ENCODE peak calls at places on chromosomes 2 and 18, in nine cellular contexts. O, P, V, I, E, M, W, X and A are unnamed samples.

GRCh38 chr2:201781583-201782051 is 884 bp upstream of the ALS2 start:
- DNase-seq in O (no peak), P (no peak), V (no peak), I (no peak), E (no peak), M (no peak), W (no peak), X (no peak), A (no peak)

GRCh38 chr2:162018530-162018929 is 55.5 kb downstream of the DPP4 start:
- DNase-seq in O (no peak), P (no peak), V (no peak), I (no peak), E (no peak), M (no peak), W (no peak), X (no peak), A (no peak)

GRCh38 chr2:66874411-66874810 is 439.5 kb downstream of the MEIS1 start:
- DNase-seq in O (no peak), P (no peak), V (no peak), I (no peak), E (no peak), M (no peak), W (no peak), X (no peak), A (no peak)

GRCh38 chr2:38597115-38597514 is 5.6 kb downstream of the HNRNPLL start:
- DNase-seq in O (no peak), P (no peak), V (no peak), I (no peak), E (no peak), M (no peak), W (no peak), X (no peak), A (no peak)

GRCh38 chr2:239283288-239283945 is 117.4 kb downstream of the HDAC4 start:
- DNase-seq in O (no peak), P (no peak), V (no peak), I (no peak), E (no peak), M (no peak), W (peak), X (no peak), A (no peak)

GRCh38 chr2:172701250-172701649 is 34.4 kb upstream of the RAPGEF4 start:
- DNase-seq in O (no peak), P (no peak), V (peak), I (no peak), E (no peak), M (peak), W (no peak), X (no peak), A (no peak)

GRCh38 chr2:215793747-215794595 is 219.4 kb downstream of the MREG start:
- DNase-seq in O (peak), P (no peak), V (peak), I (no peak), E (no peak), M (peak), W (no peak), X (peak), A (no peak)

GRCh38 chr2:46010925-46011490 is 286.2 kb upstream of the EPAS1 start:
- DNase-seq in O (peak), P (no peak), V (no peak), I (no peak), E (no peak), M (no peak), W (no peak), X (no peak), A (no peak)

GRCh38 chr2:205868773-205869333 is 186.6 kb downstream of the NRP2 start:
- DNase-seq in O (no peak), P (no peak), V (peak), I (no peak), E (no peak), M (peak), W (no peak), X (no peak), A (no peak)

GRCh38 chr18:27382477-27383216 is 197.5 kb upstream of the CHST9 start:
- DNase-seq in O (no peak), P (no peak), V (no peak), I (no peak), E (no peak), M (no peak), W (no peak), X (no peak), A (no peak)

GRCh38 chr2:20613342-20613916 is 37.5 kb downstream of the HS1BP3 start:
- DNase-seq in O (no peak), P (no peak), V (no peak), I (peak), E (peak), M (no peak), W (peak), X (no peak), A (no peak)

GRCh38 chr18:36405611-36406010 is 108.1 kb downstream of the FHOD3 start:
- DNase-seq in O (no peak), P (no peak), V (no peak), I (no peak), E (no peak), M (no peak), W (no peak), X (no peak), A (no peak)

GRCh38 chr18:24060644-24061043 is 46.1 kb downstream of the TTC39C start:
- DNase-seq in O (no peak), P (no peak), V (no peak), I (no peak), E (no peak), M (no peak), W (no peak), X (no peak), A (no peak)

GRCh38 chr2:174328309-174329156 is 6.2 kb upstream of the SP9 start:
- DNase-seq in O (peak), P (no peak), V (no peak), I (no peak), E (no peak), M (no peak), W (no peak), X (no peak), A (no peak)

GRCh38 chr2:187505064-187505672 is 49.1 kb downstream of the TFPI start:
- DNase-seq in O (no peak), P (no peak), V (no peak), I (no peak), E (no peak), M (no peak), W (no peak), X (no peak), A (no peak)

GRCh38 chr2:26852405-26853348 is 4.7 kb downstream of the DPYSL5 start:
- DNase-seq in O (no peak), P (no peak), V (no peak), I (no peak), E (no peak), M (no peak), W (no peak), X (no peak), A (peak)

GRCh38 chr2:211751853-211752252 is 786.7 kb downstream of the ERBB4 start:
- DNase-seq in O (no peak), P (no peak), V (no peak), I (no peak), E (no peak), M (no peak), W (no peak), X (no peak), A (no peak)

GRCh38 chr2:84970956-84971798 is at the start of gene KCMF1:
- DNase-seq in O (peak), P (no peak), V (no peak), I (peak), E (peak), M (no peak), W (peak), X (peak), A (peak)

GRCh38 chr2:46331099-46331766 is 34.0 kb downstream of the EPAS1 start:
- DNase-seq in O (no peak), P (no peak), V (no peak), I (no peak), E (no peak), M (no peak), W (no peak), X (no peak), A (peak)

GRCh38 chr2:156565066-156565710 is 129.0 kb downstream of the GPD2 start:
- DNase-seq in O (no peak), P (no peak), V (peak), I (no peak), E (no peak), M (peak), W (no peak), X (no peak), A (no peak)

GRCh38 chr2:144704696-144705095 is 184.8 kb upstream of the ZEB2 start:
- DNase-seq in O (no peak), P (no peak), V (no peak), I (no peak), E (no peak), M (no peak), W (no peak), X (no peak), A (no peak)

GRCh38 chr2:54559593-54560145 is 103.5 kb downstream of the SPTBN1 start:
- DNase-seq in O (peak), P (peak), V (peak), I (no peak), E (no peak), M (peak), W (no peak), X (no peak), A (no peak)

GRCh38 chr2:71306762-71307161 is 24.8 kb upstream of the ZNF638 start:
- DNase-seq in O (no peak), P (no peak), V (no peak), I (no peak), E (no peak), M (peak), W (no peak), X (peak), A (no peak)

GRCh38 chr2:84971799-84972790 is 1.1 kb downstream of the KCMF1 start:
- DNase-seq in O (peak), P (no peak), V (no peak), I (peak), E (peak), M (no peak), W (no peak), X (no peak), A (peak)

GRCh38 chr2:150878347-150878746 is 383.3 kb downstream of the RBM43 start:
- DNase-seq in O (peak), P (no peak), V (no peak), I (no peak), E (no peak), M (peak), W (no peak), X (no peak), A (no peak)

GRCh38 chr2:71640459-71640858 is 187.1 kb downstream of the DYSF start:
- DNase-seq in O (no peak), P (no peak), V (no peak), I (no peak), E (no peak), M (no peak), W (no peak), X (no peak), A (no peak)

GRCh38 chr2:102527086-102527485 is 54.1 kb downstream of the SLC9A4 start:
- DNase-seq in O (no peak), P (no peak), V (no peak), I (no peak), E (no peak), M (no peak), W (no peak), X (no peak), A (no peak)

GRCh38 chr2:84686783-84687442 is 170.6 kb downstream of the DNAH6 start:
- DNase-seq in O (peak), P (no peak), V (no peak), I (no peak), E (no peak), M (no peak), W (no peak), X (no peak), A (no peak)

GRCh38 chr2:170236639-170237037 is 58.7 kb downstream of the MYO3B start:
- DNase-seq in O (no peak), P (no peak), V (no peak), I (no peak), E (no peak), M (no peak), W (no peak), X (no peak), A (no peak)

GRCh38 chr18:40006553-40007073 is 1948.4 kb upstream of the PIK3C3 start:
- DNase-seq in O (no peak), P (no peak), V (no peak), I (no peak), E (no peak), M (no peak), W (no peak), X (no peak), A (peak)

GRCh38 chr2:56191617-56192016 is 7.8 kb downstream of the CCDC85A start:
- DNase-seq in O (peak), P (no peak), V (no peak), I (no peak), E (no peak), M (no peak), W (no peak), X (peak), A (no peak)
- TF ChIP-seq CTCF in O (peak), P (no peak), V (peak), I (peak), E (peak), M (peak), W (peak), X (peak), A (peak)

GRCh38 chr2:43202289-43202688 is 24.1 kb downstream of the ZFP36L2 start:
- DNase-seq in O (no peak), P (no peak), V (no peak), I (no peak), E (no peak), M (no peak), W (no peak), X (no peak), A (no peak)

GRCh38 chr2:43203373-43203772 is 23.0 kb downstream of the ZFP36L2 start:
- DNase-seq in O (no peak), P (no peak), V (no peak), I (no peak), E (no peak), M (no peak), W (no peak), X (no peak), A (no peak)

GRCh38 chr2:43201497-43201896 is 24.9 kb downstream of the ZFP36L2 start:
- DNase-seq in O (no peak), P (no peak), V (no peak), I (no peak), E (no peak), M (no peak), W (no peak), X (no peak), A (no peak)

GRCh38 chr2:43199492-43200481 is 26.6 kb downstream of the ZFP36L2 start:
- DNase-seq in O (no peak), P (no peak), V (no peak), I (no peak), E (no peak), M (no peak), W (peak), X (no peak), A (no peak)

GRCh38 chr2:43201016-43201415 is 25.4 kb downstream of the ZFP36L2 start:
- DNase-seq in O (no peak), P (no peak), V (no peak), I (no peak), E (no peak), M (no peak), W (no peak), X (no peak), A (no peak)
- H3K4me3 ChIP-seq in O (no peak), P (no peak), V (no peak), I (no peak), E (no peak), M (no peak), W (no peak), X (no peak), A (no peak)

GRCh38 chr2:207143131-207143473 is 22.6 kb downstream of the KLF7 start:
- DNase-seq in O (no peak), P (no peak), V (no peak), I (no peak), E (no peak), M (no peak), W (no peak), X (no peak), A (no peak)

GRCh38 chr2:207143474-207144190 is 22.1 kb downstream of the KLF7 start:
- DNase-seq in O (no peak), P (peak), V (no peak), I (peak), E (peak), M (no peak), W (no peak), X (no peak), A (peak)

GRCh38 chr2:207144191-207144795 is 21.5 kb downstream of the KLF7 start:
- DNase-seq in O (no peak), P (no peak), V (no peak), I (no peak), E (no peak), M (no peak), W (no peak), X (no peak), A (no peak)

GRCh38 chr2:207141381-207141780 is 24.4 kb downstream of the KLF7 start:
- DNase-seq in O (no peak), P (no peak), V (no peak), I (no peak), E (no peak), M (no peak), W (no peak), X (no peak), A (no peak)

DNA sequence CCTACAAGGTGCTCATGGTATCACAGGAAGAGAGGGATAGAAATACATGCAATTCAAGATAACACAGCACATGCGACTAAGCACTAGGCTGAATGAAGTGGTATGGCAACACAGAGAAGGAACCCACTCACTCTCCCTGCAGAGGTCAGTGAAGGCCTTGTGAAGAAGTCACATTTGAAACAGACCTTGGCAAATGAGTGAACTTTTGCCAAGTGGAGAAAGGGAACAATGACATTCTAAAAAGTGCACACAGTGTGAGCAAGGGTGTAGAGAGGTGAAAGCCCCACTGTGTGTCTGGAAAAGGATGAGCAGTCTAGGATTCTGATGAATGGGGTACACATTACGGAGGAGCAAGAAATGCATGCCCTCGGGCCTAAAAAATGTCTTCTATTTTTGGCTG is 23.3 kb downstream of the KLF7 start:
- DNase-seq in O (peak), P (no peak), V (no peak), I (no peak), E (no peak), M (no peak), W (no peak), X (no peak), A (no peak)
- TF ChIP-seq CTCF in O (no peak), P (no peak), V (no peak), I (peak), E (peak), M (peak), W (no peak), X (no peak), A (peak)

GRCh38 chr2:4135765-4136164 is 432.4 kb downstream of the DCDC2C start:
- DNase-seq in O (no peak), P (no peak), V (no peak), I (peak), E (no peak), M (no peak), W (no peak), X (no peak), A (no peak)
- H3K4me3 ChIP-seq in O (no peak), P (no peak), V (no peak), I (no peak), E (no peak), M (no peak), W (no peak), X (no peak), A (no peak)

DNA sequence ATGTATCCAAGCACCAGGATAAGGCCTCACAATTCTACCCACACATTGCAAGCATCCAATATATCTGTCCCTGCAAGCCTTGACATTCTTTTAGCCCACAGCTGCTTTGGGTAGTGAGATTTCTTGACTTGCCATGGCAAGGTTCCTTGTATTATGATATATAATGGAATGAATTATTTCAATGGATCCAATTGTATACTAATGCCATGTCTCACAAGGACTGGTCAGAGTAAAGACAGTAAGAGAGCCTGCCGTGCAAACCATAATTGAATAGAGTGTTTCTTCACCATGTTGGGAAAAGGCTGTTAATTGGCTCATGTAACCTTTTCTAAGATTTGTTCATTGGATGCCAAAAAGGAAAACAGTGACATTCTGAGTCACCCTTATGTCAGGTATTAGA is 64.3 kb upstream of the RBBP8 start:
- DNase-seq in O (no peak), P (no peak), V (no peak), I (no peak), E (no peak), M (no peak), W (no peak), X (no peak), A (no peak)
- TF ChIP-seq CTCF in O (no peak), P (no peak), V (no peak), I (no peak), E (no peak), M (no peak), W (no peak), X (no peak), A (no peak)

GRCh38 chr2:197497301-197497700 is 2.3 kb downstream of the HSPD1 start:
- DNase-seq in O (no peak), P (no peak), V (no peak), I (no peak), E (no peak), M (no peak), W (no peak), X (no peak), A (no peak)
- H3K4me3 ChIP-seq in O (peak), P (no peak), V (no peak), I (no peak), E (no peak), M (peak), W (peak), X (peak), A (peak)

GRCh38 chr2:75788925-75789324 is 78.2 kb upstream of the GCFC2 start:
- DNase-seq in O (no peak), P (no peak), V (no peak), I (no peak), E (no peak), M (peak), W (no peak), X (no peak), A (no peak)
- TF ChIP-seq CTCF in O (no peak), P (no peak), V (no peak), I (no peak), E (no peak), M (no peak), W (no peak), X (no peak), A (no peak)

GRCh38 chr2:176753752-176754474 is 458.7 kb upstream of the HNRNPA3 start:
- DNase-seq in O (no peak), P (peak), V (no peak), I (no peak), E (no peak), M (no peak), W (no peak), X (no peak), A (no peak)

GRCh38 chr2:176751314-176751713 is 461.3 kb upstream of the HNRNPA3 start:
- DNase-seq in O (no peak), P (no peak), V (no peak), I (no peak), E (no peak), M (no peak), W (no peak), X (no peak), A (no peak)

GRCh38 chr2:176751828-176752227 is 460.8 kb upstream of the HNRNPA3 start:
- DNase-seq in O (no peak), P (no peak), V (no peak), I (no peak), E (no peak), M (no peak), W (no peak), X (no peak), A (no peak)

GRCh38 chr2:176753205-176753604 is 459.4 kb upstream of the HNRNPA3 start:
- DNase-seq in O (no peak), P (no peak), V (no peak), I (no peak), E (no peak), M (no peak), W (no peak), X (no peak), A (no peak)

DNA sequence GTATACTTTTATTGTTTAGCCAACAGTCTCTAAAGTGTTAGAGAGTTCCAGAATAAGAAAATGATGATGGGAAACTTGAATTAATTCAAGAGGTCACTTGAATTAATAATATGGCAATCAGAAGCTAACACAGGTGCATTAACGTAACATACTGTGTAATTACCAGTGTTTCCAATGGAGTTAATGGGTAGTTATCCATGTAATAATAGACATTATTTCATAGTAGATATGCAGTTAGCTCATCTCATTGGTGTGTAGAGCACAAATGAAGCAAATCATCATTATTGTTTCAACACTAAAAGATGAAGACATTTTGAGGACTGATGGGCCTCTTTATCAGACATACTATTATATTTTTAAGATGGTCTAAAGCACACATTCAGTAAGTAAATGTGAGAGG is 460.3 kb upstream of the HNRNPA3 start:
- DNase-seq in O (no peak), P (no peak), V (no peak), I (no peak), E (no peak), M (no peak), W (no peak), X (no peak), A (no peak)
- H3K4me3 ChIP-seq in O (no peak), P (no peak), V (no peak), I (no peak), E (no peak), M (no peak), W (no peak), X (no peak), A (no peak)